ENCODE peak calls at places on chromosome 13, in seven cellular contexts. G is breast epithelium, H is T47D, F is cardiac muscle cell, S is fibroblast of lung, I is posterior cingulate gyrus, B is neuronal stem cell. L is an unnamed sample.

GRCh38 chr13:35916186-35916585 is 215.0 kb downstream of the DCLK1 start:
- DNase-seq in G (no peak), H (no peak), F (no peak), S (no peak), I (no peak), B (no peak), L (no peak)

GRCh38 chr13:98622926-98623325 is 46.0 kb upstream of the STK24 start:
- DNase-seq in G (no peak), H (no peak), F (no peak), S (no peak), I (no peak), B (no peak), L (no peak)

GRCh38 chr13:64591981-64592380 is 2638.2 kb downstream of the PCDH9 start:
- DNase-seq in G (no peak), H (no peak), F (no peak), S (peak; percentile 40), I (no peak), B (no peak), L (no peak)

GRCh38 chr13:98416408-98416807 is 160.5 kb downstream of the STK24 start:
- DNase-seq in G (peak; percentile 90), H (peak; percentile 99), F (no peak), S (no peak), I (no peak), B (no peak), L (no peak)

GRCh38 chr13:21043898-21044297 is 17.5 kb downstream of the LATS2 start:
- DNase-seq in G (no peak), H (no peak), F (peak; percentile 22), S (peak; percentile 92), I (no peak), B (no peak), L (no peak)

GRCh38 chr13:112753868-112754267 is 64.0 kb downstream of the ATP11A start:
- DNase-seq in G (no peak), H (no peak), F (no peak), S (no peak), I (no peak), B (no peak), L (peak; percentile 62)

GRCh38 chr13:51283361-51283760 is 56.1 kb upstream of the SERPINE3 start:
- DNase-seq in G (no peak), H (no peak), F (no peak), S (no peak), I (no peak), B (no peak), L (no peak)

GRCh38 chr13:71661921-71662320 is 205.1 kb downstream of the DACH1 start:
- DNase-seq in G (no peak), H (no peak), F (no peak), S (peak; percentile 88), I (no peak), B (no peak), L (no peak)

GRCh38 chr13:48580185-48580803 is 47.4 kb upstream of the RCBTB2 start:
- DNase-seq in G (peak; percentile 59), H (peak; percentile 69), F (peak; percentile 75), S (peak; percentile 71), I (no peak), B (peak; percentile 52), L (peak; percentile 68)

GRCh38 chr13:22194106-22194810 is 523.4 kb downstream of the FGF9 start:
- DNase-seq in G (no peak), H (no peak), F (no peak), S (no peak), I (no peak), B (no peak), L (no peak)

L was measured in retina.